ENCODE peak calls at places on chromosomes 11 and 22, in six cellular contexts. Z is fibroblast of mammary gland, U is mucosa of descending colon, S is heart left ventricle, A is brain microvascular endothelial cell, D is gastrocnemius medialis. N is an unnamed sample.

GRCh38 chr11:68990995-68991780 is 10.4 kb upstream of the MRGPRD start:
- DNase-seq in Z (no peak), U (no peak), S (peak), A (no peak), D (no peak), N (no peak)

GRCh38 chr11:132901638-132902610 is 630.4 kb downstream of the OPCML start:
- DNase-seq in Z (no peak), U (no peak), S (no peak), A (no peak), D (no peak), N (peak)

GRCh38 chr22:24355574-24355973 is 71.8 kb upstream of the ADORA2A start:
- DNase-seq in Z (no peak), U (no peak), S (no peak), A (no peak), D (no peak), N (no peak)

GRCh38 chr22:40107756-40108437 is 69.8 kb upstream of the TNRC6B start:
- DNase-seq in Z (peak), U (no peak), S (no peak), A (no peak), D (peak), N (peak)

GRCh38 chr22:47200273-47201051 is 438.0 kb downstream of the TBC1D22A start:
- DNase-seq in Z (peak), U (no peak), S (peak), A (no peak), D (no peak), N (no peak)

GRCh38 chr22:41976070-41976901 is 7.0 kb downstream of the SEPTIN3 start:
- DNase-seq in Z (no peak), U (peak), S (peak), A (no peak), D (no peak), N (peak)

GRCh38 chr11:86152901-86153300 is 84.0 kb upstream of the PICALM start:
- DNase-seq in Z (no peak), U (no peak), S (no peak), A (no peak), D (no peak), N (no peak)

GRCh38 chr22:33896801-33897620 is 23.3 kb downstream of the LARGE1 start:
- DNase-seq in Z (peak), U (no peak), S (no peak), A (no peak), D (no peak), N (no peak)

GRCh38 chr11:73193251-73194033 is 24.6 kb upstream of the P2RY2 start:
- DNase-seq in Z (no peak), U (peak), S (no peak), A (no peak), D (no peak), N (peak)

GRCh38 chr11:101048479-101048878 is 81.1 kb downstream of the PGR start:
- DNase-seq in Z (no peak), U (no peak), S (no peak), A (no peak), D (no peak), N (no peak)

GRCh38 chr22:46079861-46080821 is 70.2 kb upstream of the PPARA start:
- DNase-seq in Z (peak), U (peak), S (peak), A (no peak), D (peak), N (peak)

GRCh38 chr11:31487848-31488247 is 21.6 kb downstream of the IMMP1L start:
- DNase-seq in Z (peak), U (no peak), S (no peak), A (peak), D (no peak), N (peak)

GRCh38 chr11:105368711-105369110 is 229.1 kb upstream of the CARD18 start:
- DNase-seq in Z (no peak), U (no peak), S (no peak), A (no peak), D (no peak), N (peak)

GRCh38 chr11:111417766-111418435 is 38.8 kb upstream of the POU2AF1 start:
- DNase-seq in Z (peak), U (no peak), S (no peak), A (peak), D (peak), N (peak)

GRCh38 chr11:75398906-75399305 is 412 bp upstream of the RPS3 start:
- DNase-seq in Z (no peak), U (no peak), S (no peak), A (no peak), D (no peak), N (no peak)

GRCh38 chr11:96794152-96794551 is 404.3 kb downstream of the JRKL start:
- DNase-seq in Z (no peak), U (no peak), S (no peak), A (no peak), D (no peak), N (no peak)

GRCh38 chr11:45097721-45098493 is 48.5 kb upstream of the PRDM11 start:
- DNase-seq in Z (peak), U (peak), S (peak), A (peak), D (no peak), N (peak)

GRCh38 chr22:27757928-27758525 is 43.5 kb downstream of the MN1 start:
- DNase-seq in Z (no peak), U (no peak), S (no peak), A (no peak), D (no peak), N (no peak)

GRCh38 chr11:108891143-108891542 is 226.3 kb downstream of the DDX10 start:
- DNase-seq in Z (no peak), U (no peak), S (no peak), A (no peak), D (no peak), N (no peak)

GRCh38 chr22:38228873-38229740 is 27.3 kb downstream of the MAFF start:
- DNase-seq in Z (peak), U (peak), S (no peak), A (peak), D (no peak), N (peak)

GRCh38 chr11:77590194-77590591 is 440 bp downstream of the AQP11 start:
- DNase-seq in Z (peak), U (no peak), S (peak), A (peak), D (no peak), N (peak)

GRCh38 chr11:44090539-44090938 is 4.9 kb upstream of the EXT2 start:
- DNase-seq in Z (no peak), U (no peak), S (no peak), A (no peak), D (no peak), N (no peak)

GRCh38 chr11:133945087-133945974 is 11.4 kb downstream of the IGSF9B start:
- DNase-seq in Z (peak), U (no peak), S (peak), A (no peak), D (no peak), N (peak)

GRCh38 chr11:115297330-115297729 is 206.9 kb downstream of the CADM1 start:
- DNase-seq in Z (no peak), U (no peak), S (no peak), A (no peak), D (no peak), N (no peak)

GRCh38 chr11:44550123-44550522 is 15.3 kb upstream of the CD82 start:
- DNase-seq in Z (no peak), U (no peak), S (no peak), A (no peak), D (no peak), N (no peak)

DNA sequence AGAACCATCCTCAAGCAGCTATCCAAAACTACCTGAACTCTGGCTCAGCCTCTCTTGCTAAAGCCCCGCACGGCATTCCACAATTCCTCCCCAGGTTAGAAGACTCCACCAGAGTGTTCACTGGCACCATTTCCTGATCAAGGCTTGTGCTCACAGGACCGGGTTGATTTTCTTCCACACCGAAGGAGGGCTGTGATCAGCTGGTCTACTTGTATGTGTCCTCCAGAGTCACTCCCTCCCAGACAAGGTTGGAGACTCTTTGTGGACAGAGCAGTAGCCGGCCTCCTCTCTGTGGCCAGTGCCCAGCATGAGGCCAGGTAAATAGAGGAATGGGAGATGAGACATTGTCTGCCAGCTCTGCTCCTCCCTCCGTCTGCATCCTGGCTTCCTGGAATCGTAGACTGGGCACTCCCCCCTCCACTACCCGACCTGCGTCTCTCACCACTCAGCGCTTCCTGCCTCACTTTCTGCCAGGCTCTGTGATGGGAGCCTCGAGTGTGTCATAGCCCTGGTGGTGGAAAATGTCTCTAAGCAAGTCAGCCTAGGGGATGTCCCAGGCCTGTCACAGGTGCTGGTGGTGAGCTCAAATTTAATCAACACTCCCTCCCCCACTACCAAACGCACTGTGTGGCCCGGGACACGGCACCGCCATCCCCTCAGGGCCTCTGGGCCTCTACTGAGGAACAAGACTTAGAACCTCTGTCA is 12.5 kb upstream of the TMPRSS6 start:
- DNase-seq in Z (peak), U (peak), S (no peak), A (no peak), D (no peak), N (peak)
- H3K4me3 ChIP-seq in Z (no peak), U (no peak), S (no peak), A (no peak), D (no peak), N (no peak)

DNA sequence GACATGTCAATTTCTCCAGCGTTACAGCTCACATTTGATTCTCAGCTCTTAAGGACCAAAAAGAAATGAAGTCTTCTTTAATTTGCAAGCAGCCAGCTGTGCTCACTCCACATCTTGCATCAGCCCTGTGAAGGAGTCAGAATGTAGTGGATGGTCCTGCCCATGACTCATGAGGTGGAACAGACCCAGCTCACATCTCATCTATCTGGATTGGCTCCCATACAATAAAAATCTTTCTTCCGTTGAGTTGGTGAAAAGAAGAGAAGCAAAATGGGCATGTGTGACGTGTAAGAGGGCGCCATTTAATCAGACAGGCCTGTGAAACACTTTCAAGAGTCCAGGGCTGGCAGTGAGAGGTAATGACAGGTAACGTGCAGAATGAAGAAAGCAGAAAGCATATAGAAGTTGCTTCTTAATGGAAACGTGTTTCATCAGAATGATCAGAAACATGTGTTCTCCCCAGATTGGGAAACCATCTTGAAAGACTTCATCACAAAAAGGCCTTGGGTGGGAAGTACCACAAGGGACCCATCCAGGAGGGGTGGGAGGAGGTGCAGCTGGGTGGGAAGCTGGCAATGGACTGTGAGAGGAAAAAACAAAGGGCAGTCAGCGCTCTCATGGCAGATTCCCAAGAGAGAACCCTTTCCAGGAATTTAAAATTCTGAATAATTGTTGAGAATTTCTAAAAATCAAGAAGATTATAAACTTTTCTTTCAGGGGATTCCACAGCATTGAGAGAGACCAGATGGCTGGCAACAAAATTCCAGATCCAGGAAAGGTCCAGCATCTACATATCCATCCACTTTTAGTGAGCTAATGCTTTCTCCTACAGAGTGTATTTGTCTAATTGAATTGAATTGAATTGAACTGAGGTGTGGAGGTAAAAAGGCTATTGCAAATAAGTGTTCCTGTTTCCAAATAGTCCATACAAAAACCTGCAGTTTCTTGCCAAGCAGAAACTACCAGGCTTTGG is 57.0 kb downstream of the ETS1 start:
- DNase-seq in Z (peak), U (no peak), S (no peak), A (peak), D (no peak), N (peak)
- TF ChIP-seq CTCF in Z (no peak), U (no peak), S (no peak), A (no peak), D (no peak), N (no peak)

GRCh38 chr22:20965104-20965887 is 1.8 kb upstream of the AIFM3 start:
- DNase-seq in Z (no peak), U (peak), S (peak), A (no peak), D (no peak), N (no peak)
- H3K4me3 ChIP-seq in Z (no peak), U (no peak), S (peak), A (no peak), D (peak), N (peak)

DNA sequence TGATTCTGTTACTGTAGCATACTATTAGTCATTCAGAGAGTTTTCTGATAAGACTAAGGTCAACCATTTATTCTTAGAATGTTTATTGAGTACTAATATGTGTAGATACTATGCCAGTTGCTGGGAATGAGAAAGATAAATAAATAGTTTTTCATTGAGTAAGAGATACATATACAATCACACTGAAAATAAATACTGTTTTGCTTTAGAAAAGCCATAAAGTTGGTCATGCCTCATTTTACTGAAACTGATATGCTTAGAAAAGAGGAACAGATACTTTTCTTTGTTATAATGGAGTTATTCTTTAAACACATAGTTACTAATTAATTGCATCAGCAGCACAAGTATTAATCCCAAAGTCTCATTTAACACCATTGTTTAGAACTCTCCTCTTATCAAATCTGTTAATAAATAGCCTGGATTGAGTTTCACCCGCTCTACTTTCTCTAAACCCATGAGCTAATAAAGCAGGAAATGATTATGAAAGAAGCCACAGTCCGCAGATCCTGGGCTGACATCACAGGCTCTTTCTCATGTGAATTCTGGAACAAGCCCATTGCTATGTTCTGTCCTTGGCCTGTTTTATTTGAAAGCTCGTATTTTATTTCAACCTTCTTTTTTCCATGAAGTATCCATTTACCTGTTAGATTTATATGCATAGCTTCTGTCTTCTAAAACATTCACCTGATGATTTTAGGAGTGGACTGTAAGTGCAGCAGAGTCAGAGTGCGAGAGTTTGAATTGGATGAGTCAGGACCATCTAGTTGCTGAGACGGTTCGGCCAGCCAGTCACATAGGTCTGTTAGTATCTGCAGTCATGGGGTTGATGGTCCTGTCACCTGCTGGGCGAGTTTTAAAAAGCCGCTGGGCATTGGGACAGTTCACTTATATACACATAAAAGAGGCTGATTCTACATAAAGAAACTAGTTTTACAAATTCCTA is 35.5 kb downstream of the PIWIL4 start:
- DNase-seq in Z (peak), U (peak), S (peak), A (peak), D (peak), N (no peak)
- TF ChIP-seq CTCF in Z (peak), U (no peak), S (no peak), A (no peak), D (no peak), N (peak)

GRCh38 chr22:30607300-30607930 is 441 bp downstream of the TCN2 start:
- DNase-seq in Z (no peak), U (no peak), S (no peak), A (no peak), D (no peak), N (no peak)
- H3K4me3 ChIP-seq in Z (peak), U (no peak), S (peak), A (peak), D (peak), N (peak)

GRCh38 chr11:131737357-131737756 is 366.9 kb downstream of the NTM start:
- DNase-seq in Z (no peak), U (no peak), S (no peak), A (no peak), D (no peak), N (peak)
- TF ChIP-seq CTCF in Z (peak), U (no peak), S (no peak), A (peak), D (no peak), N (no peak)

GRCh38 chr11:130638048-130638447 is 189.6 kb downstream of the ADAMTS15 start:
- DNase-seq in Z (no peak), U (no peak), S (no peak), A (no peak), D (no peak), N (no peak)

GRCh38 chr11:130638624-130639023 is 190.2 kb downstream of the ADAMTS15 start:
- DNase-seq in Z (no peak), U (no peak), S (no peak), A (no peak), D (no peak), N (no peak)

GRCh38 chr11:130635937-130636336 is 187.5 kb downstream of the ADAMTS15 start:
- DNase-seq in Z (no peak), U (no peak), S (no peak), A (no peak), D (no peak), N (no peak)

GRCh38 chr11:130636672-130637463 is 188.4 kb downstream of the ADAMTS15 start:
- DNase-seq in Z (peak), U (no peak), S (no peak), A (peak), D (no peak), N (peak)

DNA sequence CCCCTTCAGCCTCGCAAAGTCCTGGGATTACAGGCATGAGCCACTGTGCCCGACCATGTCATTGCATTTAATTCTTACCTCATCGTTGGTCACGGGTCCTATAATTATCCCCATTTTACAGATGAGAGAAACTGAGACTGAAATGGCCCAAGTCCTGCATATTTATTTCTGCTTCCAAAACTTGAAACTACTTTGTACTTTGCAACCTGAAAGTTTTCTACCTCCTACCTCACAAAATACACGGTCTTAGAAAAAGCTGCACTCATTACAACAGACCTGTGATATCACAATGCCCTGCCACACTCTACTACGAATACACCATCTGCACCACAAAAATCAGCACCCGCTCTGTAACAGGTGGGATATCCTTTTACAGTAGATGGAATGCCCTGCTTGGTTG is 189.1 kb downstream of the ADAMTS15 start:
- DNase-seq in Z (no peak), U (no peak), S (no peak), A (no peak), D (no peak), N (no peak)
- H3K4me3 ChIP-seq in Z (no peak), U (no peak), S (no peak), A (no peak), D (no peak), N (no peak)

N was measured in foreskin fibroblast.